ENCODE peak calls at places on chromosomes 3 and 15, in five cellular contexts. R is spleen, L is colonic mucosa, K is mammary epithelial cell, U is iPS DF 6.9. S is an unnamed sample.

GRCh38 chr15:59335197-59335786 is 37.4 kb downstream of the MYO1E start:
- DNase-seq in R (no peak), U (no peak), K (no peak), L (no peak), S (no peak)

GRCh38 chr15:89893696-89894450 is at the start of gene AP3S2:
- DNase-seq in R (peak), L (peak), U (peak), K (peak), S (peak)

GRCh38 chr3:30553641-30554316 is 52.6 kb upstream of the TGFBR2 start:
- DNase-seq in U (no peak), L (no peak), K (peak), R (no peak), S (no peak)

GRCh38 chr15:42011074-42011473 is 9.8 kb downstream of the PLA2G4E start:
- DNase-seq in K (no peak), U (no peak), R (no peak), L (no peak), S (no peak)

GRCh38 chr3:32401541-32402052 is 9.9 kb downstream of the CMTM7 start:
- DNase-seq in R (peak), U (no peak), K (peak), L (peak), S (peak)

GRCh38 chr3:139638518-139638917 is 39.3 kb downstream of the NMNAT3 start:
- DNase-seq in K (no peak), U (no peak), L (no peak), R (no peak), S (no peak)

GRCh38 chr3:120161902-120162301 is 67.7 kb upstream of the GSK3B start:
- DNase-seq in K (no peak), U (no peak), L (no peak), R (no peak), S (no peak)

GRCh38 chr15:43086551-43086950 is 19.3 kb downstream of the UBR1 start:
- DNase-seq in K (no peak), L (no peak), R (no peak), U (no peak), S (no peak)

GRCh38 chr3:169666501-169667379 is 3.2 kb upstream of the MECOM start:
- DNase-seq in L (no peak), K (no peak), R (no peak), U (no peak), S (no peak)

GRCh38 chr3:51888463-51889105 is 13.2 kb upstream of the IQCF5 start:
- DNase-seq in R (no peak), U (no peak), K (no peak), L (no peak), S (no peak)

GRCh38 chr15:81740402-81740801 is 305.4 kb downstream of the MEX3B start:
- DNase-seq in K (no peak), U (no peak), L (no peak), R (no peak), S (no peak)

GRCh38 chr3:177601120-177601519 is 403.8 kb upstream of the TBL1XR1 start:
- DNase-seq in K (peak), R (no peak), L (no peak), U (no peak), S (no peak)

GRCh38 chr15:85394552-85395333 is 14.3 kb downstream of the AKAP13 start:
- DNase-seq in R (no peak), K (no peak), L (no peak), U (no peak), S (no peak)

GRCh38 chr3:54870423-54870822 is 57.4 kb downstream of the LRTM1 start:
- DNase-seq in K (peak), R (no peak), U (no peak), L (no peak), S (peak)

GRCh38 chr3:16309558-16309957 is 44.5 kb downstream of the OXNAD1 start:
- DNase-seq in R (no peak), K (peak), U (no peak), L (peak), S (peak)

GRCh38 chr3:194296448-194296831 is 54.7 kb downstream of the CPN2 start:
- DNase-seq in K (peak), L (no peak), U (no peak), R (no peak), S (peak)

GRCh38 chr3:110164632-110165240 is 827.4 kb upstream of the DPPA4 start:
- DNase-seq in U (no peak), R (no peak), L (no peak), K (no peak), S (no peak)

GRCh38 chr3:29338377-29338776 is 57.5 kb downstream of the RBMS3 start:
- DNase-seq in U (no peak), R (no peak), K (no peak), L (no peak), S (no peak)

GRCh38 chr3:43766672-43767465 is 76.1 kb downstream of the ABHD5 start:
- DNase-seq in R (no peak), U (no peak), L (no peak), K (peak), S (peak)

GRCh38 chr3:167882057-167882667 is 146.6 kb downstream of the SERPINI1 start:
- DNase-seq in R (no peak), L (no peak), U (no peak), K (peak), S (peak)

GRCh38 chr15:63514533-63514943 is 10.1 kb downstream of the USP3 start:
- DNase-seq in K (peak), U (no peak), L (no peak), R (no peak), S (no peak)

GRCh38 chr3:10352146-10352911 is 31.4 kb upstream of the SEC13 start:
- DNase-seq in L (no peak), U (no peak), K (no peak), R (peak), S (no peak)

GRCh38 chr3:105424412-105425152 is 57.9 kb downstream of the ALCAM start:
- DNase-seq in K (no peak), R (no peak), L (no peak), U (no peak), S (no peak)

GRCh38 chr15:67107014-67107812 is 41.8 kb downstream of the SMAD3 start:
- DNase-seq in K (peak), L (peak), U (no peak), R (peak), S (peak)

GRCh38 chr3:185586644-185586964 is 509 bp downstream of the SENP2 start:
- DNase-seq in L (no peak), R (no peak), U (no peak), K (no peak), S (no peak)

GRCh38 chr3:186461141-186461540 is 83.0 kb downstream of the CRYGS start:
- DNase-seq in K (peak), R (no peak), U (no peak), L (no peak), S (peak)

GRCh38 chr3:20668411-20668810 is 482.4 kb upstream of the SGO1 start:
- DNase-seq in K (no peak), R (no peak), U (peak), L (no peak), S (no peak)

GRCh38 chr3:23698652-23699313 is 107.0 kb upstream of the UBE2E1 start:
- DNase-seq in L (no peak), K (no peak), R (no peak), U (no peak), S (no peak)

GRCh38 chr15:62495670-62496328 is 330.7 kb upstream of the C2CD4B start:
- DNase-seq in K (peak), R (no peak), U (no peak), L (peak), S (no peak)

GRCh38 chr3:38247366-38248035 is 18.1 kb upstream of the SLC22A13 start:
- DNase-seq in K (peak), L (no peak), U (no peak), R (no peak), S (peak)

GRCh38 chr15:25936004-25936403 is 72.9 kb upstream of the ATP10A start:
- DNase-seq in L (no peak), U (no peak), R (no peak), K (no peak), S (no peak)

GRCh38 chr3:124565013-124565412 is 165.2 kb upstream of the UMPS start:
- DNase-seq in L (peak), U (no peak), R (no peak), K (peak), S (peak)

GRCh38 chr3:29440321-29441019 is 159.6 kb downstream of the RBMS3 start:
- DNase-seq in R (no peak), U (no peak), L (peak), K (no peak), S (peak)

GRCh38 chr15:77031376-77032050 is 36.6 kb downstream of the PSTPIP1 start:
- DNase-seq in L (peak), R (peak), U (no peak), K (no peak), S (no peak)

GRCh38 chr15:67097893-67098740 is 32.7 kb downstream of the SMAD3 start:
- DNase-seq in K (peak), U (no peak), L (peak), R (no peak), S (peak)

GRCh38 chr15:85757939-85758654 is 36.6 kb downstream of the KLHL25 start:
- DNase-seq in L (no peak), K (no peak), R (peak), U (no peak), S (no peak)

GRCh38 chr15:49265911-49266310 is 95.9 kb downstream of the GALK2 start:
- DNase-seq in R (no peak), K (no peak), L (no peak), U (no peak), S (no peak)

GRCh38 chr3:72746412-72747411 is 101.5 kb downstream of the SHQ1 start:
- DNase-seq in K (no peak), R (no peak), L (no peak), U (no peak), S (no peak)

GRCh38 chr3:18216996-18217395 is 208.1 kb downstream of the SATB1 start:
- DNase-seq in U (no peak), K (no peak), L (no peak), R (no peak), S (no peak)
- H3K4me3 ChIP-seq in U (no peak), K (no peak), L (no peak), R (no peak), S (no peak)

DNA sequence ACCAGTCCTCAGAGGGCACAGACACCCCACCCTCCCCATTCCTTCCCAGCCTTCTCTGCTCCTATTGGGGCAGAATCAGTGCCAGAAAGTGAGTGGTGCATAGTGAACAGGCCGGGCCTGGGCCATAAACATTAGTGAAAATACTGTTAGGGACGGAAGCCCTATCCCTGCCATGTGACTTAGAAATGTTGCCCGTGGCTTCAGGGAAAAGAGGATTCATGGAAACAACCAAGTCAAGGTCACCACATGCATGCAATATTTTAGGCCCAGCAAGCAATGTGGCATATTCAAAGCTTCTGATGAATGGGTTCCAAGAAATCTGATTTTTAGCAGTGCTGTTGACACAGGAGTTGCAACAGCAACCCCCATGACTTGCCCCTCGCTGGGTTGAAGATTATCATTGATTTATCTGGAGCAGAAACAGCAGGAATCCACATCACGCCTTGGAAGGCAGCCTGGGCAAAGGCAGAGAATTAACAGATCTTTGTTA is 52.3 kb downstream of the CCNL1 start:
- DNase-seq in K (no peak), R (no peak), L (no peak), U (no peak), S (peak)
- H3K27ac ChIP-seq in K (no peak), R (no peak), L (no peak), U (no peak), S (no peak)

GRCh38 chr3:50194903-50195500 is 3.6 kb downstream of the GNAT1 start:
- DNase-seq in R (no peak), U (no peak), K (no peak), L (no peak), S (no peak)
- H3K4me3 ChIP-seq in R (no peak), U (no peak), K (no peak), L (no peak), S (no peak)

GRCh38 chr3:86993704-86994103 is 2.8 kb upstream of the VGLL3 start:
- DNase-seq in U (no peak), L (no peak), K (no peak), R (no peak), S (peak)
- H3K27ac ChIP-seq in U (no peak), L (no peak), K (no peak), R (no peak), S (peak)

GRCh38 chr3:71054312-71054711 is 529.2 kb downstream of the FOXP1 start:
- DNase-seq in U (no peak), R (no peak), L (no peak), K (no peak), S (no peak)

GRCh38 chr3:71055602-71056001 is 527.9 kb downstream of the FOXP1 start:
- DNase-seq in R (no peak), K (peak), L (no peak), U (no peak), S (no peak)

GRCh38 chr3:71053495-71053894 is 530.0 kb downstream of the FOXP1 start:
- DNase-seq in R (no peak), L (no peak), K (no peak), U (no peak), S (no peak)

GRCh38 chr3:71057526-71057894 is 526.0 kb downstream of the FOXP1 start:
- DNase-seq in R (no peak), L (peak), U (no peak), K (peak), S (no peak)

DNA sequence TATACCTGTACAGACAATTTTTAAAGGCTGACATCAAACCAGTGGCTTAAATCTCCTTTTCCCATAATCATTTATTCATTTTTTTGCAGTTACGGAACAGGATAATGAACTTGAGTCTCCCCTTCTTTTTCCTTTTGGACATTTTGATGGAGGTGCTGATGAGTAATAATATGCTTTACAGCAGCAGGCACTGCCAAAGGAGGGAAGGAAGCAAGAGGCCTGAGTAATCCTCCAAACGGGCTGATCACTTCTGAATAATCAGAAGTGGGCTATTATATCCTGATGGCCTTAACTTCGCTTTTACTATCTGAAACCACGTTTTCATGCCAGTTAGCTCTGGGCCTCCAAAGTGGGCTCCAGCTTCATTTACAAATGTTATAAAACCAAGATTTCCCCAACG is 527.2 kb downstream of the FOXP1 start:
- DNase-seq in L (no peak), U (no peak), R (no peak), K (peak), S (no peak)
- H3K4me3 ChIP-seq in L (no peak), U (no peak), R (no peak), K (peak), S (no peak)

GRCh38 chr15:101242999-101243336 is 8.9 kb downstream of the CHSY1 start:
- DNase-seq in R (peak), U (no peak), L (no peak), K (no peak), S (no peak)
- H3K27ac ChIP-seq in R (peak), U (no peak), L (no peak), K (peak), S (no peak)

GRCh38 chr15:98778960-98779359 is 130.6 kb downstream of the IGF1R start:
- DNase-seq in R (no peak), L (no peak), K (no peak), U (no peak), S (no peak)
- H3K4me3 ChIP-seq in R (no peak), L (no peak), K (no peak), U (no peak), S (no peak)

GRCh38 chr3:27511724-27512422 is 27.7 kb upstream of the SLC4A7 start:
- DNase-seq in R (no peak), L (no peak), K (no peak), U (no peak), S (no peak)
- H3K27ac ChIP-seq in R (no peak), L (no peak), K (no peak), U (no peak), S (no peak)

GRCh38 chr15:31353931-31354330 is 27.3 kb downstream of the KLF13 start:
- DNase-seq in R (peak), L (no peak), U (no peak), K (no peak), S (no peak)

GRCh38 chr15:31352283-31352880 is 25.7 kb downstream of the KLF13 start:
- DNase-seq in U (no peak), L (no peak), K (no peak), R (peak), S (no peak)

GRCh38 chr15:31350771-31351170 is 24.1 kb downstream of the KLF13 start:
- DNase-seq in R (no peak), K (no peak), U (no peak), L (no peak), S (no peak)

GRCh38 chr15:31349233-31350141 is 22.9 kb downstream of the KLF13 start:
- DNase-seq in R (peak), U (no peak), K (no peak), L (no peak), S (no peak)

GRCh38 chr15:31352911-31353811 is 26.5 kb downstream of the KLF13 start:
- DNase-seq in U (no peak), R (peak), L (no peak), K (no peak), S (peak)
- H3K4me3 ChIP-seq in U (no peak), R (no peak), L (no peak), K (no peak), S (no peak)

DNA sequence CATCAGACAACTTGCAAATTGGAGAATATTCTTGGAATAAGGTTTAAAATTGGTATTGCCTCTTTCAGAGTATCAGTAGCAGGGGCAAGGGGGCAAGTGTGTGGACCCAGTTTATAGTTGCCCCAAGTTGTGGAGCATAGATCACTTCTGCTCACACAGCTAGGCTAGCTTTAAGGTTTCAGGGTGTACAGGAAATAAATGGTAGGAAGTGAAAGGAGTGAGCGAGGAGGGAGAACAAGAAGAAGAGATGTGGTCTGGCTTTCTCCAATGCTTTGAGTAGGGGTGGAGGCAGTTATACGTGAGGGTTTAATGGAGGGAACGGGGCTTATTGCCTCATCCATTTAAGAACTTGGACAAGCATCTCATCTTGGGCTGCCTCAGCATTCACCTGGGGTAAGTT is 290.0 kb upstream of the CFAP20DC start:
- DNase-seq in K (no peak), R (no peak), U (no peak), L (no peak), S (no peak)
- H3K27ac ChIP-seq in K (no peak), R (no peak), U (no peak), L (no peak), S (no peak)